ENCODE peak calls at places on chromosomes 12 and 14, in four cellular contexts. U is H7, S is progenitor cell of endocrine pancreas, Z is germinal center. Y is an unnamed sample.

GRCh38 chr12:109888179-109889020 is 8.1 kb upstream of the GLTP start:
- DNase-seq in U (no peak), S (no peak), Z (no peak), Y (no peak)

GRCh38 chr12:115801826-115802225 is 475.7 kb downstream of the MED13L start:
- DNase-seq in U (no peak), S (no peak), Z (no peak), Y (no peak)

GRCh38 chr12:114955414-114956014 is 271.5 kb upstream of the TBX3 start:
- DNase-seq in U (no peak), S (no peak), Z (no peak), Y (no peak)

GRCh38 chr12:3281588-3282150 is 204.5 kb downstream of the TSPAN9 start:
- DNase-seq in U (no peak), S (no peak), Z (no peak), Y (no peak)

GRCh38 chr14:69612014-69612758 is 790 bp downstream of the SUSD6 start:
- DNase-seq in U (peak), S (no peak), Z (peak), Y (no peak)

GRCh38 chr14:62921466-62921865 is 123.8 kb downstream of the KCNH5 start:
- DNase-seq in U (no peak), S (no peak), Z (no peak), Y (no peak)

GRCh38 chr12:105229446-105229845 is 6.5 kb downstream of the APPL2 start:
- DNase-seq in U (no peak), S (no peak), Z (no peak), Y (no peak)

GRCh38 chr12:14452865-14453264 is 87.4 kb downstream of the ATF7IP start:
- DNase-seq in U (no peak), S (no peak), Z (no peak), Y (no peak)

GRCh38 chr14:77641534-77642341 is 25.3 kb upstream of the SPTLC2 start:
- DNase-seq in U (peak), S (no peak), Z (peak), Y (no peak)

GRCh38 chr12:62640910-62641448 is 174.4 kb downstream of the MON2 start:
- DNase-seq in U (no peak), S (no peak), Z (no peak), Y (no peak)

GRCh38 chr12:56637621-56638020 is 7.5 kb upstream of the BAZ2A start:
- DNase-seq in U (no peak), S (no peak), Z (no peak), Y (no peak)

GRCh38 chr12:52037248-52037861 is 13.9 kb upstream of the NR4A1 start:
- DNase-seq in U (peak), S (peak), Z (no peak), Y (no peak)

GRCh38 chr12:106114084-106115068 is 24.4 kb downstream of the NUAK1 start:
- DNase-seq in U (no peak), S (no peak), Z (no peak), Y (no peak)

GRCh38 chr12:78928200-78929074 is 63.9 kb downstream of the SYT1 start:
- DNase-seq in U (no peak), S (no peak), Z (no peak), Y (no peak)

GRCh38 chr12:8609061-8609570 is 3.5 kb downstream of the AICDA start:
- DNase-seq in U (peak), S (no peak), Z (peak), Y (no peak)

GRCh38 chr12:9701380-9702154 is 31.3 kb downstream of the CLECL1 start:
- DNase-seq in U (no peak), S (no peak), Z (no peak), Y (no peak)

GRCh38 chr14:102770147-102770909 is 6.9 kb upstream of the TRAF3 start:
- DNase-seq in U (peak), S (no peak), Z (no peak), Y (no peak)

GRCh38 chr14:49598479-49599301 is at the start of gene LRR1:
- DNase-seq in U (peak), S (peak), Z (peak), Y (peak)

GRCh38 chr14:99041820-99042174 is 230.2 kb downstream of the BCL11B start:
- DNase-seq in U (peak), S (no peak), Z (no peak), Y (no peak)

GRCh38 chr12:131413471-131413870 is 297.4 kb upstream of the SFSWAP start:
- DNase-seq in U (no peak), S (no peak), Z (no peak), Y (no peak)

GRCh38 chr14:90132821-90133570 is 71.2 kb downstream of the KCNK13 start:
- DNase-seq in U (no peak), S (no peak), Z (no peak), Y (no peak)

GRCh38 chr12:97960741-97961608 is 498.4 kb downstream of the RMST start:
- DNase-seq in U (peak), S (peak), Z (peak), Y (no peak)

GRCh38 chr12:10182662-10183061 is 3.8 kb downstream of the TMEM52B start:
- DNase-seq in U (no peak), S (no peak), Z (no peak), Y (no peak)

GRCh38 chr14:73935666-73936065 is 14.2 kb downstream of the FAM161B start:
- DNase-seq in U (peak), S (no peak), Z (peak), Y (no peak)

GRCh38 chr12:70248916-70249315 is 5.7 kb downstream of the CNOT2 start:
- DNase-seq in U (no peak), S (no peak), Z (no peak), Y (no peak)

GRCh38 chr14:49879683-49880204 is 13.1 kb upstream of the ARF6 start:
- DNase-seq in U (peak), S (no peak), Z (peak), Y (no peak)

GRCh38 chr12:90816353-90817089 is 138.5 kb downstream of the CCER1 start:
- DNase-seq in U (no peak), S (no peak), Z (no peak), Y (no peak)

GRCh38 chr14:96661244-96661969 is 135.8 kb upstream of the VRK1 start:
- DNase-seq in U (no peak), S (no peak), Z (no peak), Y (no peak)

GRCh38 chr12:40469736-40470135 is 222.5 kb upstream of the CNTN1 start:
- DNase-seq in U (no peak), S (no peak), Z (no peak), Y (no peak)

GRCh38 chr12:93670104-93670503 is 7.1 kb upstream of the CRADD start:
- DNase-seq in U (no peak), S (no peak), Z (no peak), Y (no peak)

GRCh38 chr14:39241637-39242036 is 7.9 kb downstream of the MIA2 start:
- DNase-seq in U (no peak), S (no peak), Z (no peak), Y (no peak)

GRCh38 chr12:121918679-121919038 is 267 bp downstream of the CFAP251 start:
- DNase-seq in U (no peak), S (no peak), Z (no peak), Y (no peak)

GRCh38 chr14:77372304-77372841 is 4.5 kb downstream of the TMED8 start:
- DNase-seq in U (no peak), S (no peak), Z (peak), Y (no peak)

GRCh38 chr14:64502476-64503183 is 1.0 kb downstream of the ZBTB25 start:
- DNase-seq in U (peak), S (no peak), Z (peak), Y (no peak)

GRCh38 chr12:121781751-121782615 is 11.5 kb downstream of the RHOF start:
- DNase-seq in U (peak), S (no peak), Z (peak), Y (peak)

GRCh38 chr12:122859303-122860051 is 24.2 kb downstream of the HIP1R start:
- DNase-seq in U (peak), S (no peak), Z (no peak), Y (no peak)

GRCh38 chr12:41100572-41100971 is 87.5 kb upstream of the PDZRN4 start:
- DNase-seq in U (no peak), S (no peak), Z (no peak), Y (no peak)

GRCh38 chr12:31362115-31362758 is 36.3 kb upstream of the SINHCAF start:
- DNase-seq in U (peak), S (no peak), Z (no peak), Y (no peak)

GRCh38 chr14:57389646-57390036 is 745 bp upstream of the NAA30 start:
- DNase-seq in U (peak), S (no peak), Z (no peak), Y (no peak)

GRCh38 chr14:59215353-59215752 is 26.9 kb downstream of the DAAM1 start:
- DNase-seq in U (no peak), S (peak), Z (no peak), Y (no peak)